ENCODE peak calls at places on chromosomes 5 and 9, in four cellular contexts. R is endodermal cell, H is body of pancreas, I is T-helper 2 cell. B is an unnamed sample.

GRCh38 chr5:136424835-136425694 is 59.7 kb upstream of the TRPC7 start:
- DNase-seq in R (peak; percentile 97), H (peak; percentile 71), I (peak; percentile 53), B (peak; percentile 7)

GRCh38 chr9:121612511-121612998 is 38.9 kb upstream of the DAB2IP start:
- DNase-seq in R (peak; percentile 72), H (no peak), I (no peak), B (no peak)

GRCh38 chr5:87099967-87100366 is 167.7 kb upstream of the RASA1 start:
- DNase-seq in R (no peak), H (no peak), I (no peak), B (no peak)

GRCh38 chr5:58412932-58413331 is 47.0 kb downstream of the PLK2 start:
- DNase-seq in R (no peak), H (no peak), I (no peak), B (no peak)

GRCh38 chr5:76041863-76042262 is 41.3 kb upstream of the SV2C start:
- DNase-seq in R (peak; percentile 93), H (no peak), I (peak; percentile 13), B (no peak)

GRCh38 chr5:132266836-132267160 is 9.3 kb downstream of the PDLIM4 start:
- DNase-seq in R (no peak), H (no peak), I (no peak), B (no peak)

GRCh38 chr9:97900738-97901565 is 21.3 kb downstream of the TRMO start:
- DNase-seq in R (peak; percentile 49), H (peak; percentile 43), I (peak; percentile 46), B (no peak)

GRCh38 chr9:108478431-108478837 is 377.4 kb downstream of the ACTL7B start:
- DNase-seq in R (no peak), H (no peak), I (no peak), B (no peak)

GRCh38 chr5:170296935-170297588 is 515 bp downstream of the LCP2 start:
- DNase-seq in R (no peak), H (no peak), I (peak; percentile 38), B (no peak)

GRCh38 chr5:134132372-134133212 is 18.1 kb downstream of the TCF7 start:
- DNase-seq in R (peak; percentile 76), H (peak; percentile 8), I (peak; percentile 89), B (peak; percentile 77)

GRCh38 chr5:111984044-111984443 is 227.1 kb upstream of the NREP start:
- DNase-seq in R (no peak), H (no peak), I (no peak), B (no peak)

GRCh38 chr9:98045234-98046160 is 11.0 kb upstream of the NANS start:
- DNase-seq in R (no peak), H (no peak), I (peak; percentile 85), B (peak; percentile 17)

GRCh38 chr5:82244854-82245635 is 33.1 kb downstream of the RPS23 start:
- DNase-seq in R (no peak), H (no peak), I (no peak), B (no peak)

GRCh38 chr9:20031836-20032235 is 243.0 kb upstream of the SLC24A2 start:
- DNase-seq in R (no peak), H (no peak), I (no peak), B (no peak)

GRCh38 chr9:80957806-80958205 is 731.5 kb downstream of the TLE1 start:
- DNase-seq in R (no peak), H (no peak), I (no peak), B (no peak)

B was measured in effector memory CD4-positive, alpha-beta T cell.